ENCODE peak calls at places on chromosomes 4 and X, in five cellular contexts. G is GM13977, Y is AG10803, D is osteocyte, J is transverse colon. E is an unnamed sample.

GRCh38 chr4:148425327-148426110 is 16.7 kb downstream of the NR3C2 start:
- DNase-seq in G (no peak), D (no peak), Y (no peak), J (no peak), E (no peak)

GRCh38 chr4:119124314-119124713 is 11.3 kb upstream of the MYOZ2 start:
- DNase-seq in J (no peak), Y (peak; percentile 77), D (no peak), G (no peak), E (no peak)

GRCh38 chr4:62571494-62571893 is 1371.4 kb downstream of the ADGRL3 start:
- DNase-seq in G (no peak), Y (no peak), D (no peak), J (peak; percentile 21), E (no peak)

GRCh38 chr4:150694438-150694837 is 112.5 kb downstream of the MAB21L2 start:
- DNase-seq in G (peak; percentile 12), J (no peak), Y (no peak), D (no peak), E (no peak)

GRCh38 chr4:128570380-128570779 is 239.1 kb upstream of the JADE1 start:
- DNase-seq in D (no peak), J (peak; percentile 20), G (no peak), Y (peak; percentile 52), E (no peak)

GRCh38 chr4:95387719-95388118 is 161.1 kb downstream of the UNC5C start:
- DNase-seq in Y (no peak), D (no peak), J (no peak), G (no peak), E (no peak)

GRCh38 chr4:46999584-46999983 is 6.2 kb upstream of the GABRA4 start:
- DNase-seq in Y (no peak), J (no peak), G (no peak), D (no peak), E (no peak)

GRCh38 chr4:137892134-137892533 is 350.0 kb downstream of the SLC7A11 start:
- DNase-seq in Y (peak; percentile 26), D (no peak), J (no peak), G (no peak), E (no peak)

GRCh38 chr4:107818301-107818910 is 6.3 kb upstream of the SGMS2 start:
- DNase-seq in G (no peak), D (no peak), J (no peak), Y (no peak), E (no peak)

GRCh38 chrX:132694331-132694823 is 205.5 kb upstream of the MBNL3 start:
- DNase-seq in Y (no peak), J (no peak), G (no peak), D (no peak), E (no peak)

GRCh38 chr4:3436048-3436797 is 5.5 kb upstream of the HGFAC start:
- DNase-seq in Y (no peak), J (no peak), D (no peak), G (no peak), E (no peak)

GRCh38 chr4:178202422-178202821 is 760.2 kb upstream of the AGA start:
- DNase-seq in D (no peak), Y (no peak), J (no peak), G (no peak), E (no peak)

GRCh38 chrX:130682990-130683389 is 220.0 kb downstream of the ENOX2 start:
- DNase-seq in G (no peak), J (no peak), D (no peak), Y (peak; percentile 6), E (no peak)

GRCh38 chr4:10079256-10079655 is 37.3 kb downstream of the WDR1 start:
- DNase-seq in J (no peak), D (no peak), Y (no peak), G (no peak), E (no peak)

GRCh38 chr4:56128231-56128630 is 179.5 kb downstream of the CEP135 start:
- DNase-seq in G (no peak), D (no peak), Y (peak; percentile 9), J (no peak), E (no peak)

GRCh38 chr4:148694702-148695101 is 252.5 kb upstream of the NR3C2 start:
- DNase-seq in D (no peak), G (no peak), Y (no peak), J (no peak), E (no peak)

GRCh38 chr4:39043058-39043696 is 11.0 kb upstream of the TMEM156 start:
- DNase-seq in D (no peak), J (no peak), G (no peak), Y (no peak), E (no peak)

GRCh38 chr4:110412354-110412753 is 63.6 kb upstream of the ENPEP start:
- DNase-seq in J (no peak), D (no peak), Y (no peak), G (no peak), E (no peak)

GRCh38 chr4:38133711-38134480 is 173.7 kb downstream of the PTTG2 start:
- DNase-seq in Y (peak; percentile 24), G (no peak), J (no peak), D (no peak), E (no peak)

GRCh38 chr4:105715692-105716278 is 7.2 kb downstream of the GSTCD start:
- DNase-seq in G (no peak), D (no peak), Y (peak; percentile 40), J (no peak), E (no peak)

GRCh38 chr4:24249972-24250371 is 334.4 kb downstream of the DHX15 start:
- DNase-seq in J (no peak), D (no peak), Y (no peak), G (no peak), E (no peak)

GRCh38 chrX:129239371-129239770 is 283.9 kb downstream of the SMARCA1 start:
- DNase-seq in Y (peak; percentile 32), J (no peak), D (no peak), G (no peak), E (no peak)

GRCh38 chr4:8035371-8035780 is 95.7 kb upstream of the AFAP1 start:
- DNase-seq in D (no peak), Y (peak; percentile 33), J (no peak), G (no peak), E (no peak)

GRCh38 chr4:79259242-79259641 is 66.6 kb downstream of the NAA11 start:
- DNase-seq in J (no peak), Y (no peak), D (no peak), G (no peak), E (no peak)

GRCh38 chrX:39645059-39645895 is 452.5 kb downstream of the BCOR start:
- DNase-seq in J (peak; percentile 20), G (no peak), D (peak; percentile 89), Y (peak; percentile 90), E (no peak)

DNA sequence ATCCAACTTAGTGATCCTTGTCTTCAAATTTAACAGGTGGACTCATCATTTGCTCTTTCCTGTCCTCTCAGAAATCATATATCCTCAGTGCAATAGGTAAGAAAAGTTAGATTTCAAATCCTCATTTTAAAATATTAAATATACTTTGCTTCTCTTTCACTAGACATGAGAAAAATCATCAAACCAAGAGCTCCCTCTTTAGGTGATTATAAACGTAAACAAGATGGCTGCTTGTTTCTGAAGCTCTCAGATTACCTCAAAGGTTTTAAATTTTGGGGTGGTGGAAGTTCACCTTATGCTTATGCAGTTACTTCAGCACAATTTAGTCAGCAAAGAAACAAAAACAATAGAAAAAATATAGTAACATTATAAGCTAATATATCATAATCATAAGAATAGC is 27.3 kb downstream of the CSN3 start:
- DNase-seq in G (peak; percentile 3), D (no peak), J (no peak), Y (no peak), E (no peak)
- TF ChIP-seq CTCF in G (peak; percentile 9), D (no peak), J (no peak), Y (no peak), E (no peak)

GRCh38 chrX:13690836-13691235 is 1.9 kb downstream of the RAB9A start:
- DNase-seq in Y (no peak), D (no peak), J (no peak), G (no peak), E (no peak)
- TF ChIP-seq CTCF in Y (peak; percentile 26), D (no peak), J (no peak), G (peak; percentile 42), E (no peak)

GRCh38 chr4:75048208-75048879 is 115.4 kb downstream of the PARM1 start:
- DNase-seq in Y (no peak), G (no peak), J (no peak), D (no peak), E (no peak)
- TF ChIP-seq CTCF in Y (no peak), G (no peak), J (no peak), D (no peak), E (no peak)

GRCh38 chr4:185011408-185011807 is 6.9 kb upstream of the HELT start:
- DNase-seq in Y (no peak), G (no peak), D (no peak), J (no peak), E (no peak)
- TF ChIP-seq CTCF in Y (peak; percentile 34), G (peak; percentile 41), D (peak; percentile 55), J (no peak), E (no peak)

GRCh38 chrX:17323397-17323796 is 51.6 kb upstream of the NHS start:
- DNase-seq in D (no peak), J (no peak), Y (no peak), G (no peak), E (no peak)
- TF ChIP-seq CTCF in D (no peak), J (no peak), Y (no peak), G (no peak), E (no peak)

GRCh38 chr4:6473264-6474052 is 1.0 kb upstream of the PPP2R2C start:
- DNase-seq in D (peak; percentile 72), J (no peak), G (no peak), Y (no peak), E (no peak)

GRCh38 chr4:6475492-6476020 is 3.1 kb upstream of the PPP2R2C start:
- DNase-seq in J (no peak), D (peak; percentile 73), G (no peak), Y (no peak), E (no peak)

GRCh38 chr4:6472387-6473263 is at the start of gene PPP2R2C:
- DNase-seq in Y (no peak), G (peak; percentile 56), D (peak; percentile 79), J (no peak), E (peak; percentile 12)

GRCh38 chr4:6474705-6475457 is 2.5 kb upstream of the PPP2R2C start:
- DNase-seq in D (peak; percentile 59), J (no peak), Y (no peak), G (no peak), E (no peak)

DNA sequence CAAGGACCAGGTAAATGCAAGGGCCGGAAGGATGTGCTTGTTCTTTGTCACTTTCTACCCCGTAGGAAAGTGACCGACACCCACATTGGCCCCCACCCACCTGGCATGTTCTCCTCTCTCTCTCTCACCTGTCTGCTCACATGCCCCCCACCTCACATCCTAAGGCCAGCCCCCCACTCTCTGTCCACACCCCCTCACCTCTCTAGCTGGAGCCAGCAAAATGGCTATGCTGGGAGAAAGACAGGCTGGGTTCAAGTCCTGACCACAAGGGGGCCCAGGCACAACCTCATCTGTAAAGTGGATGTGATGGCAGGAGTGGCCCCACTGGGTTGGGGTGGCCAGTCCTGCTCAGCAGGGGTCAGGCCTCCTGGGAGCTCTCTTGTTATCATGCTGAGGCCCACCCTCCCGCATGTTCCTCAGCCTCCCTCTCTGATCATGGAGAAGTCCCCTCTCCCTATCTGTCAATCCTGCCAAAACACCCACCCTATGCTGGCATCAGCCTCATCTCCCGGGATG is 1.7 kb upstream of the PPP2R2C start:
- DNase-seq in D (peak; percentile 76), Y (no peak), G (no peak), J (no peak), E (no peak)
- TF ChIP-seq CTCF in D (peak; percentile 24), Y (peak; percentile 8), G (peak; percentile 35), J (no peak), E (no peak)